ENCODE peak calls at places on chromosomes 4 and X, in seven cellular contexts. N is fibroblast of pulmonary artery, W is A549, T is K562, G is testis, Z is NB4, X is lung. E is an unnamed sample.

GRCh38 chr4:72112514-72113156 is 80.8 kb downstream of the NPFFR2 start:
- DNase-seq in G (no peak), X (no peak), Z (peak), N (peak), W (peak), T (peak), E (peak)

GRCh38 chr4:7103599-7104365 is 35.9 kb upstream of the GRPEL1 start:
- DNase-seq in Z (no peak), T (no peak), G (no peak), X (peak), N (no peak), W (peak), E (no peak)

GRCh38 chrX:55107911-55108310 is 19.1 kb downstream of the PAGE2 start:
- DNase-seq in G (no peak), X (no peak), T (no peak), N (no peak), W (no peak), Z (no peak), E (no peak)

GRCh38 chr4:156547439-156547838 is 424.2 kb downstream of the PDGFC start:
- DNase-seq in T (no peak), G (no peak), X (no peak), W (peak), Z (peak), N (peak), E (peak)

GRCh38 chrX:133698298-133698697 is 283.0 kb upstream of the GPC4 start:
- DNase-seq in N (peak), T (no peak), X (no peak), W (no peak), Z (no peak), G (peak), E (peak)

GRCh38 chrX:41148553-41148952 is 63.3 kb downstream of the USP9X start:
- DNase-seq in G (no peak), N (peak), Z (no peak), X (no peak), T (no peak), W (no peak), E (peak)

GRCh38 chr4:129350800-129351199 is 254.8 kb downstream of the C4orf33 start:
- DNase-seq in Z (no peak), N (no peak), G (no peak), X (peak), T (no peak), W (no peak), E (no peak)

GRCh38 chr4:106869551-106869950 is 166.6 kb downstream of the DKK2 start:
- DNase-seq in W (no peak), N (peak), Z (no peak), X (no peak), T (no peak), G (no peak), E (peak)

GRCh38 chrX:133859860-133860259 is 125.5 kb downstream of the GPC3 start:
- DNase-seq in Z (no peak), W (no peak), X (no peak), G (peak), N (peak), T (no peak), E (peak)

GRCh38 chr4:140255919-140256318 is 101.9 kb upstream of the MAML3 start:
- DNase-seq in G (no peak), Z (no peak), T (no peak), W (no peak), N (no peak), X (no peak), E (no peak)

GRCh38 chr4:142645478-142646108 is 200.5 kb downstream of the INPP4B start:
- DNase-seq in N (peak), X (no peak), W (no peak), T (no peak), G (no peak), Z (peak), E (peak)

GRCh38 chr4:140719022-140719421 is 37.2 kb downstream of the TBC1D9 start:
- DNase-seq in T (no peak), N (peak), X (no peak), W (no peak), Z (no peak), G (no peak), E (peak)

GRCh38 chr4:73650255-73650654 is 30.0 kb upstream of the RASSF6 start:
- DNase-seq in X (no peak), N (no peak), W (no peak), Z (no peak), T (no peak), G (no peak), E (no peak)

GRCh38 chr4:73648478-73648877 is 28.2 kb upstream of the RASSF6 start:
- DNase-seq in X (no peak), T (no peak), W (no peak), N (no peak), Z (no peak), G (no peak), E (no peak)

GRCh38 chr4:73653695-73654106 is 33.5 kb upstream of the RASSF6 start:
- DNase-seq in T (peak), G (peak), W (peak), X (no peak), Z (peak), N (peak), E (peak)
- TF ChIP-seq CTCF in T (peak), G (peak), W (peak), X (peak), Z (peak), N (peak), E (peak)

DNA sequence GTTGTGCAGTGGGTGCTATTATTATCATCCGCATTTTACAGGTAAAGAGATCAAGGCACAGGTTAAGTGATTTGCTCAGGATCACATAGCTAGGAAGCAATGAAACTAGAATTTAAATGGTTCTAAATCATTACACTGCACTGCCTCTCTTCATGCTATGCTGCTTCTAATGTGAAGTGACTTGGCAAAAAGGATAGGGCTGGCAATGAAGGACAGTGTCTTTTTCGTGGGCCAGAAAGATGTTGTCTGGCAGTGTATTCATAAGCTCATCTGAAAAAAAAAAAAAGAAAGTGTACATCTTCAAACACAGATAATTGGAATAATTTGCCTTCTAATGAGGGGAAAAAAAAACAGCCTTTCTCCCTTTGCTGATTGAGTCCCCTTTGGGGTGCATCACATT is 132.2 kb upstream of the FUNDC1 start:
- DNase-seq in N (no peak), W (no peak), Z (no peak), X (no peak), T (no peak), G (no peak), E (no peak)
- TF ChIP-seq CTCF in N (no peak), W (no peak), Z (no peak), X (no peak), T (no peak), G (no peak), E (no peak)

GRCh38 chrX:72554448-72555140 is 18.0 kb downstream of the HDAC8 start:
- DNase-seq in G (peak), N (no peak), T (peak), W (peak), Z (no peak), X (no peak), E (no peak)
- TF ChIP-seq CTCF in G (no peak), N (no peak), T (peak), W (peak), Z (peak), X (no peak), E (no peak)

DNA sequence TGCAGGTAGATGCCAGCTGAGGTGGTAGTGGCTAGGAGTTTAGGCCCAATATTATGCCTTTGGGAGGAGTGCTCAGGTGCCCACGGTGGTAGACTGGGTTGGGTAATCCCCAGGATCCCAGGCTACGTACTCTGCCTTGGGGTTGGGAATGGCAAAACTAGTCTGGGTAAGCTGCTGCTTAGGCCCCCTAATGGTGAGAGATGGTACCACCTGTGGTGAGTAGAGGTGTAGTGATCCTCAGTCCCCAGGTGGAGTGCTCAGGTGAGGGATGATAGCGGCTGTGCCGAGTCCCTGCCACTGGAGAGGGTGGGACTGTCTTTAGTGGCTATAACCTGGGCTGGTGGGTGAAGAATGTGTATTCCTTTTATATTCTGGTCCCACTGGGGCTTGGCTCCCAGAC is 75.2 kb downstream of the IL1RAPL2 start:
- DNase-seq in Z (no peak), G (no peak), X (no peak), N (no peak), T (no peak), W (no peak), E (no peak)
- TF ChIP-seq CTCF in Z (peak), G (no peak), X (no peak), N (no peak), T (no peak), W (no peak), E (no peak)

DNA sequence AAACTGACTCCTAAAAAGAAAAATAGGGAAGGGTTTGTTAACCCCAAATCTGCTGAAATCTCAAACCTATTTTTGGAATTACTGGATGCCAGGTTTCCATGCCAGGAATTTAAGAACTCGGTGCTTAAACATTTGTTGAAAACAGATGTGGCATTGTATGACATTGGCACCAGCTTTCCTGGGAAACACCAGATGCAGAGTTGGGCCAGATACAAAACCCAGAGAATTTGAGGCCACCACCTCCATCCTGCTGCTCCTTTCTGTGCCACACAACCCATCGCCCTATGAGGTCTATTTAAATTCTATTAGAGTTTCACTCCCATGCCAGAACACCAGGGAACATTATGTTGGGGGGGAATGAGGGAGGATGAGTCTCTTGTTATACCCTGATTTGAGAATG is 71.7 kb downstream of the ARAP2 start:
- DNase-seq in X (no peak), G (no peak), N (no peak), W (no peak), T (no peak), Z (no peak), E (no peak)
- TF ChIP-seq CTCF in X (no peak), G (no peak), N (no peak), W (no peak), T (no peak), Z (no peak), E (no peak)

DNA sequence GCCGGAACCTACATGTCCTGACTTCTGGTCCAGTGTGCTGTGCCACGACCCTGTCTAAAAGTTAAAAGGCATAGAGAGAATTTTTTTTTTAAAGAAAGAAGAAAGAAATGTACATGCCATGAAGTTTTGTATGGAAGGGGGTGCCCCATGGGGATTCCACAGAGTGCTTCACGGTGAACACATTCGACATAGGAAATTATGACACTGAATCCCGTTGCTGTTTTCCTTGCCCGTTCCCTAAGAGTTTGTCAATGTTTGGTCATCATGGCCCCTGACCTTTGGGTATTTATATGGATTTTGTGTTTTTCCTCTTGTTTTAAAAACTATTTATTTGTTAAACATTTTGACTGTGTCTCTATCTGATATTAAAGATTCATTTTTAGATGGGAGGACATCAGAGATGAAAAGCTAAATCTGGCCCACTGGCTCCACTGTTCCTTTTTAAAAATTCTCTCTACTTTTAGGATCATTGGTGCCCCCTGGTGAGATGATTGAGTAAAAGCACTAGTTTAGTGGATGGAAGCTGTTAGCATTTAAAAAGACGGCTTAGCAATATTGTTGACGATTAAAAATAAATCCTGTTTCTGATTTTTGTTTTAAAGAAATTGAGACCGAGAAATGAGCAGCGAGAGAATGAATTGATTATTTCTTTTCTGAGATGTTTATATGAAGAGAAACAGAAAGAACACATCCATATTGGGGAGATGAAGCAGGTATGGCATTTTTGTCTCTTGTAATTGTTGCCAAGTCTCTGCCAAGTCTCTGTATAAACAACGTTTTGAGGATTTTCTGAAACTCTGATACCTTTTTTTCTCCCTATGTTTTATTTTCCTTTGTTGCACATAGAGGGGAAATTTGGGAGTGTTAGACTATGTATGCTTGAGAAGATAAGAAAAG is 75.0 kb downstream of the PTTG2 start:
- DNase-seq in T (peak), W (peak), X (no peak), G (peak), N (peak), Z (peak), E (peak)
- TF ChIP-seq CTCF in T (peak), W (peak), X (peak), G (peak), N (peak), Z (peak), E (peak)

E was measured in foreskin fibroblast.